ENCODE peak calls at places on chromosomes 5 and 9, in seven cellular contexts. One of them, this sample, is unnamed.
A peak's percentile ranks its signal among the peaks of the same experiment; 100 is the strongest.

GRCh38 chr5:159240301-159240870 is 22.7 kb upstream of the UBLCP1 start:
- DNase-seq in A549: peak; percentile 79
- DNase-seq in endodermal cell: no peak
- DNase-seq in mammary epithelial cell: no peak
- DNase-seq in lower lobe of right lung: no peak
- DNase-seq in heart left ventricle: no peak
- DNase-seq in SK-N-SH: no peak
- DNase-seq in this sample: no peak

GRCh38 chr9:124769451-124770358 is 1.4 kb downstream of the NR6A1 start:
- DNase-seq in A549: peak; percentile 28
- DNase-seq in SK-N-SH: peak; percentile 63
- DNase-seq in lower lobe of right lung: peak; percentile 64
- DNase-seq in mammary epithelial cell: peak; percentile 25
- DNase-seq in heart left ventricle: no peak
- DNase-seq in endodermal cell: peak; percentile 84
- DNase-seq in this sample: peak; percentile 67

GRCh38 chr9:125761685-125762084 is 14.5 kb downstream of the PBX3 start:
- DNase-seq in mammary epithelial cell: no peak
- DNase-seq in heart left ventricle: no peak
- DNase-seq in endodermal cell: no peak
- DNase-seq in SK-N-SH: no peak
- DNase-seq in lower lobe of right lung: no peak
- DNase-seq in A549: no peak
- DNase-seq in this sample: no peak

GRCh38 chr9:1200847-1201251 is 150.7 kb downstream of the DMRT2 start:
- DNase-seq in endodermal cell: no peak
- DNase-seq in heart left ventricle: no peak
- DNase-seq in SK-N-SH: no peak
- DNase-seq in mammary epithelial cell: no peak
- DNase-seq in lower lobe of right lung: peak; percentile 50
- DNase-seq in A549: no peak
- DNase-seq in this sample: peak; percentile 10

GRCh38 chr5:112338681-112339337 is 80.3 kb downstream of the EPB41L4A start:
- DNase-seq in heart left ventricle: no peak
- DNase-seq in A549: peak; percentile 51
- DNase-seq in lower lobe of right lung: no peak
- DNase-seq in SK-N-SH: no peak
- DNase-seq in endodermal cell: peak; percentile 57
- DNase-seq in mammary epithelial cell: peak; percentile 73
- DNase-seq in this sample: no peak

GRCh38 chr9:11702529-11702928 is 990.7 kb upstream of the TYRP1 start:
- DNase-seq in mammary epithelial cell: no peak
- DNase-seq in heart left ventricle: no peak
- DNase-seq in lower lobe of right lung: no peak
- DNase-seq in endodermal cell: no peak
- DNase-seq in SK-N-SH: no peak
- DNase-seq in A549: no peak
- DNase-seq in this sample: no peak

GRCh38 chr9:126615251-126615790 is 1.6 kb downstream of the LMX1B start:
- DNase-seq in heart left ventricle: no peak
- DNase-seq in endodermal cell: peak; percentile 83
- DNase-seq in mammary epithelial cell: peak; percentile 70
- DNase-seq in A549: no peak
- DNase-seq in SK-N-SH: no peak
- DNase-seq in lower lobe of right lung: peak; percentile 60
- DNase-seq in this sample: no peak

GRCh38 chr5:152102057-152102456 is 177.4 kb upstream of the GLRA1 start:
- DNase-seq in heart left ventricle: no peak
- DNase-seq in A549: no peak
- DNase-seq in SK-N-SH: no peak
- DNase-seq in lower lobe of right lung: no peak
- DNase-seq in endodermal cell: no peak
- DNase-seq in mammary epithelial cell: no peak
- DNase-seq in this sample: no peak

GRCh38 chr5:40587284-40587882 is 92.3 kb upstream of the PTGER4 start:
- DNase-seq in heart left ventricle: no peak
- DNase-seq in lower lobe of right lung: no peak
- DNase-seq in mammary epithelial cell: peak; percentile 17
- DNase-seq in endodermal cell: no peak
- DNase-seq in A549: no peak
- DNase-seq in SK-N-SH: no peak
- DNase-seq in this sample: no peak

GRCh38 chr9:108813951-108814601 is 41.7 kb downstream of the ACTL7B start:
- DNase-seq in endodermal cell: peak; percentile 51
- DNase-seq in lower lobe of right lung: no peak
- DNase-seq in SK-N-SH: no peak
- DNase-seq in mammary epithelial cell: peak; percentile 71
- DNase-seq in heart left ventricle: no peak
- DNase-seq in A549: peak; percentile 63
- DNase-seq in this sample: no peak

GRCh38 chr5:95759005-95759404 is 27.9 kb downstream of the RHOBTB3 start:
- DNase-seq in SK-N-SH: no peak
- DNase-seq in A549: peak; percentile 46
- DNase-seq in mammary epithelial cell: no peak
- DNase-seq in lower lobe of right lung: no peak
- DNase-seq in heart left ventricle: no peak
- DNase-seq in endodermal cell: no peak
- DNase-seq in this sample: no peak

GRCh38 chr9:18256574-18256973 is 217.4 kb upstream of the ADAMTSL1 start:
- DNase-seq in A549: no peak
- DNase-seq in mammary epithelial cell: no peak
- DNase-seq in SK-N-SH: no peak
- DNase-seq in lower lobe of right lung: no peak
- DNase-seq in endodermal cell: no peak
- DNase-seq in heart left ventricle: no peak
- DNase-seq in this sample: peak; percentile 58

GRCh38 chr9:93261735-93262523 is 78.0 kb downstream of the WNK2 start:
- DNase-seq in A549: no peak
- DNase-seq in endodermal cell: peak; percentile 44
- DNase-seq in mammary epithelial cell: no peak
- DNase-seq in SK-N-SH: peak; percentile 17
- DNase-seq in heart left ventricle: peak; percentile 54
- DNase-seq in lower lobe of right lung: peak; percentile 41
- DNase-seq in this sample: no peak

GRCh38 chr9:93263334-93264229 is 79.6 kb downstream of the WNK2 start:
- DNase-seq in endodermal cell: peak; percentile 34
- DNase-seq in mammary epithelial cell: no peak
- DNase-seq in heart left ventricle: no peak
- DNase-seq in lower lobe of right lung: peak; percentile 30
- DNase-seq in SK-N-SH: peak; percentile 40
- DNase-seq in A549: no peak
- DNase-seq in this sample: no peak

GRCh38 chr9:93264338-93265125 is 80.6 kb downstream of the WNK2 start:
- DNase-seq in lower lobe of right lung: no peak
- DNase-seq in SK-N-SH: peak; percentile 21
- DNase-seq in A549: no peak
- DNase-seq in heart left ventricle: no peak
- DNase-seq in endodermal cell: no peak
- DNase-seq in mammary epithelial cell: no peak
- DNase-seq in this sample: no peak

GRCh38 chr9:93261281-93261680 is 77.3 kb downstream of the WNK2 start:
- DNase-seq in A549: no peak
- DNase-seq in mammary epithelial cell: no peak
- DNase-seq in endodermal cell: peak; percentile 59
- DNase-seq in heart left ventricle: no peak
- DNase-seq in SK-N-SH: peak; percentile 37
- DNase-seq in lower lobe of right lung: no peak
- DNase-seq in this sample: no peak

GRCh38 chr9:93262537-93263310 is 78.8 kb downstream of the WNK2 start:
- DNase-seq in SK-N-SH: peak; percentile 22
- DNase-seq in endodermal cell: peak; percentile 45
- DNase-seq in mammary epithelial cell: no peak
- DNase-seq in heart left ventricle: peak; percentile 55
- DNase-seq in lower lobe of right lung: peak; percentile 32
- DNase-seq in A549: no peak
- DNase-seq in this sample: no peak
- H3K27ac ChIP-seq in SK-N-SH: no peak overlapping the region
- H3K27ac ChIP-seq in endodermal cell: no peak overlapping the region
- H3K27ac ChIP-seq in mammary epithelial cell: no peak overlapping the region
- H3K27ac ChIP-seq in heart left ventricle: no peak overlapping the region
- H3K27ac ChIP-seq in lower lobe of right lung: no peak overlapping the region
- H3K27ac ChIP-seq in A549: no peak overlapping the region
- H3K27ac ChIP-seq in this sample: no peak overlapping the region

GRCh38 chr9:128412120-128412790 is 8.4 kb upstream of the CERCAM start:
- DNase-seq in SK-N-SH: peak; percentile 87
- DNase-seq in heart left ventricle: no peak
- DNase-seq in endodermal cell: peak; percentile 99
- DNase-seq in mammary epithelial cell: no peak
- DNase-seq in A549: peak; percentile 52
- DNase-seq in lower lobe of right lung: peak; percentile 58
- DNase-seq in this sample: peak; percentile 54
- TF ChIP-seq CTCF in SK-N-SH: peak; percentile 69
- TF ChIP-seq CTCF in heart left ventricle: peak; percentile 58
- TF ChIP-seq CTCF in endodermal cell: peak; percentile 92
- TF ChIP-seq CTCF in mammary epithelial cell: peak; percentile 68
- TF ChIP-seq CTCF in A549: peak; percentile 42
- TF ChIP-seq CTCF in lower lobe of right lung: peak; percentile 55
- TF ChIP-seq CTCF in this sample: peak; percentile 67

GRCh38 chr9:6973762-6974161 is 216.0 kb downstream of the KDM4C start:
- DNase-seq in heart left ventricle: no peak
- DNase-seq in endodermal cell: no peak
- DNase-seq in SK-N-SH: no peak
- DNase-seq in lower lobe of right lung: no peak
- DNase-seq in A549: no peak
- DNase-seq in mammary epithelial cell: peak; percentile 51
- DNase-seq in this sample: peak; percentile 47
- H3K4me3 ChIP-seq in heart left ventricle: no peak overlapping the region
- H3K4me3 ChIP-seq in endodermal cell: no peak overlapping the region
- H3K4me3 ChIP-seq in SK-N-SH: no peak overlapping the region
- H3K4me3 ChIP-seq in lower lobe of right lung: no peak overlapping the region
- H3K4me3 ChIP-seq in A549: no peak overlapping the region
- H3K4me3 ChIP-seq in mammary epithelial cell: no peak overlapping the region
- H3K4me3 ChIP-seq in this sample: no peak overlapping the region

GRCh38 chr5:17854901-17855300 is 220.6 kb downstream of the TAF11L14 start:
- DNase-seq in endodermal cell: no peak
- DNase-seq in heart left ventricle: no peak
- DNase-seq in SK-N-SH: no peak
- DNase-seq in mammary epithelial cell: no peak
- DNase-seq in lower lobe of right lung: no peak
- DNase-seq in A549: no peak
- DNase-seq in this sample: no peak
- H3K27ac ChIP-seq in endodermal cell: no peak overlapping the region
- H3K27ac ChIP-seq in heart left ventricle: no peak overlapping the region
- H3K27ac ChIP-seq in SK-N-SH: no peak overlapping the region
- H3K27ac ChIP-seq in mammary epithelial cell: no peak overlapping the region
- H3K27ac ChIP-seq in lower lobe of right lung: no peak overlapping the region
- H3K27ac ChIP-seq in A549: no peak overlapping the region
- H3K27ac ChIP-seq in this sample: no peak overlapping the region

DNA sequence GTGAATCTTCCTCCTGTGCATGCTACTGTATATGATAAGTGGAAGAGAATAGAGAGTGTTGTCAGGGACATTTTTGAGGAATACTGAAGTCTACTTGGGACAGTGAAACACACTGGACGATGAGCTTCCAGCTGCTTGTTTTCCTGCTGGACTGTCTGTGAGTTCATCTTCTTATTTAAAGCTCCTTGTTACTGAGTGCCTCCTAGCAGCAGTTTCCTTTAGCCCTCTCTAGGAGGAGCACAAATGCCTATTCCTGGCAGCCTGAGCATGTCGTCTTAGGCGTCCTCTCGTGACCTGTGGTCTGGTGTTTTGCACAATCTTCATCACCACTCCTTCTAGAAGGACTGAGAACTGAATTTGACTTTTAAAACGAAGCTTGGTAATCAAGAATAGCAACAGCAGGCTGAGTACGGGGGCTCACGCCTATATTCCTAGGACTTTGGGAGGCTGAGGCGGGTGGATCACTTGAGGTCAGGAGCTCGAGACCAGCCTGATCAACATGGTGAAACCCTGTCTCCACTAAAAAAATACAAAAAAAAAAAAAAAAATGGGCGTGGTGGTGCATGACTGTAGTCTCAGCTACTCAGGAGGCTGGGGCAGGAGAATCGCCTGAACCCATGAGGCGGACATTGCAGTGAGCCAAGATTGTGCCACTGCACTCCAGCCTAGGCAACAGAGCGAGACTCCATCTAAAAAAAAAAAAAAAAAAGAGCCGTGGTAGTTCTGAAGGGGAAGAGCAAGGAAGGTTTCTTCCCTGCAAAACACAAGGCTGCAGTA is 44.0 kb downstream of the ANKRD33B start:
- DNase-seq in endodermal cell: peak; percentile 62
- DNase-seq in A549: peak; percentile 63
- DNase-seq in heart left ventricle: no peak
- DNase-seq in lower lobe of right lung: peak; percentile 53
- DNase-seq in mammary epithelial cell: no peak
- DNase-seq in SK-N-SH: no peak
- DNase-seq in this sample: peak; percentile 89
- TF ChIP-seq CTCF in endodermal cell: peak; percentile 54
- TF ChIP-seq CTCF in A549: no peak
- TF ChIP-seq CTCF in heart left ventricle: peak; percentile 21
- TF ChIP-seq CTCF in lower lobe of right lung: peak; percentile 28
- TF ChIP-seq CTCF in mammary epithelial cell: no peak
- TF ChIP-seq CTCF in SK-N-SH: no peak
- TF ChIP-seq CTCF in this sample: peak; percentile 45